ENCODE peak calls at places on chromosomes 7 and 10, in eight cellular contexts. F is transverse colon, L is K562, O is A549, Y is suprapubic skin, K is stomach, S is tibial nerve, J is GM12878. Q is an unnamed sample.

GRCh38 chr7:94907420-94908203 is at the start of gene PPP1R9A:
- DNase-seq in F (peak), L (no peak), O (peak), Y (no peak), K (peak), S (no peak), J (no peak), Q (peak)

GRCh38 chr7:118846977-118847376 is 622.5 kb downstream of the ANKRD7 start:
- DNase-seq in F (no peak), L (no peak), O (no peak), Y (no peak), K (no peak), S (no peak), J (no peak), Q (no peak)

GRCh38 chr10:98967601-98968000 is 268.1 kb downstream of the HPSE2 start:
- DNase-seq in F (no peak), L (no peak), O (no peak), Y (no peak), K (no peak), S (no peak), J (no peak), Q (no peak)

GRCh38 chr7:159020987-159021386 is 123.7 kb downstream of the VIPR2 start:
- DNase-seq in F (no peak), L (peak), O (no peak), Y (peak), K (no peak), S (no peak), J (no peak), Q (peak)

GRCh38 chr7:101804642-101805401 is 12.6 kb upstream of the CUX1 start:
- DNase-seq in F (peak), L (peak), O (peak), Y (no peak), K (peak), S (no peak), J (no peak), Q (no peak)

GRCh38 chr7:27167170-27167505 is 1.8 kb upstream of the HOXA9 start:
- DNase-seq in F (no peak), L (no peak), O (no peak), Y (no peak), K (no peak), S (no peak), J (no peak), Q (peak)

GRCh38 chr10:106310596-106310995 is 853.9 kb downstream of the SORCS1 start:
- DNase-seq in F (no peak), L (no peak), O (no peak), Y (no peak), K (no peak), S (no peak), J (no peak), Q (no peak)

GRCh38 chr7:82204694-82205093 is 238.9 kb downstream of the CACNA2D1 start:
- DNase-seq in F (no peak), L (no peak), O (no peak), Y (no peak), K (no peak), S (peak), J (no peak), Q (no peak)

GRCh38 chr10:5888843-5889623 is 660 bp downstream of the ANKRD16 start:
- DNase-seq in F (peak), L (peak), O (no peak), Y (peak), K (peak), S (no peak), J (no peak), Q (peak)

GRCh38 chr10:11295492-11295891 is 277.8 kb downstream of the CELF2 start:
- DNase-seq in F (no peak), L (no peak), O (no peak), Y (no peak), K (no peak), S (no peak), J (no peak), Q (no peak)

GRCh38 chr10:3978174-3978573 is 193.2 kb upstream of the KLF6 start:
- DNase-seq in F (no peak), L (no peak), O (no peak), Y (no peak), K (no peak), S (no peak), J (no peak), Q (no peak)

GRCh38 chr7:53984776-53985175 is 557.4 kb upstream of the VSTM2A start:
- DNase-seq in F (no peak), L (no peak), O (no peak), Y (no peak), K (no peak), S (no peak), J (no peak), Q (no peak)

GRCh38 chr7:132464740-132465139 is 111.5 kb downstream of the PLXNA4 start:
- DNase-seq in F (no peak), L (no peak), O (no peak), Y (no peak), K (no peak), S (no peak), J (no peak), Q (peak)

GRCh38 chr7:104252409-104253134 is 44.8 kb upstream of the ORC5 start:
- DNase-seq in F (no peak), L (peak), O (peak), Y (no peak), K (no peak), S (no peak), J (no peak), Q (no peak)

GRCh38 chr7:122651451-122651850 is 47.5 kb downstream of the RNF133 start:
- DNase-seq in F (no peak), L (no peak), O (no peak), Y (no peak), K (no peak), S (no peak), J (no peak), Q (no peak)

GRCh38 chr10:11336703-11337102 is 274.7 kb downstream of the USP6NL start:
- DNase-seq in F (no peak), L (no peak), O (no peak), Y (no peak), K (no peak), S (no peak), J (no peak), Q (no peak)

GRCh38 chr10:45657033-45657926 is 15.3 kb downstream of the ZFAND4 start:
- DNase-seq in F (no peak), L (no peak), O (no peak), Y (no peak), K (no peak), S (no peak), J (no peak), Q (no peak)

GRCh38 chr7:22587322-22587721 is 87.3 kb upstream of the STEAP1B start:
- DNase-seq in F (no peak), L (no peak), O (no peak), Y (no peak), K (no peak), S (no peak), J (no peak), Q (no peak)

GRCh38 chr10:95264227-95265051 is 26.4 kb downstream of the PDLIM1 start:
- DNase-seq in F (no peak), L (no peak), O (no peak), Y (no peak), K (no peak), S (no peak), J (no peak), Q (no peak)

GRCh38 chr10:70265032-70265689 is 18.6 kb downstream of the NPFFR1 start:
- DNase-seq in F (no peak), L (peak), O (no peak), Y (no peak), K (no peak), S (no peak), J (no peak), Q (no peak)

GRCh38 chr10:123996302-123996701 is 97.1 kb downstream of the CHST15 start:
- DNase-seq in F (no peak), L (no peak), O (no peak), Y (no peak), K (no peak), S (no peak), J (no peak), Q (no peak)

GRCh38 chr7:86598311-86598710 is 45.4 kb upstream of the GRM3 start:
- DNase-seq in F (no peak), L (no peak), O (no peak), Y (no peak), K (no peak), S (no peak), J (no peak), Q (no peak)

DNA sequence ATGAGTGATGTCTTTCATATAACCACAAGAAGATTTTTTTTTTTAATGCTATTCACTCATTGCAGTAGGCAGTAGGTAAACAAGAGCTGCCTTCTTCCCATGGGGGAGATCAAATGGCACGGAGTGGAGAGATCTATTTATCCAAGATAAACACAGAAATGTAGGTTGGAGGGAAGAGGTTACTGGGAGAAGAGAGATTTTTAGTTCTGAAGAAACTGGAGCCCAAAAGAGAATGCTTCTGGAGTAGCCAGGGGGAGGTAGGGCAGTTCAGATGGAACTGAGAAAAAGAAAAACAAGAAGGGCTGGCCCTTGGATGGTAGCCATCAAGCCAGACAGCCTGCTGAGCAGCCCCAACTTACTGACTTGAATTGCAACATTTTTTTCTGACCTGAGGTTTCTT is 270.1 kb upstream of the TPK1 start:
- DNase-seq in F (no peak), L (no peak), O (no peak), Y (no peak), K (no peak), S (peak), J (no peak), Q (no peak)
- TF ChIP-seq EP300 in F (no peak), L (no peak), O (no peak), Y (no peak), K (no peak), S (no peak), J (no peak), Q (no peak)

GRCh38 chr10:93062499-93063216 is 2.1 kb downstream of the CYP26C1 start:
- DNase-seq in F (no peak), L (no peak), O (no peak), Y (no peak), K (no peak), S (no peak), J (no peak), Q (no peak)
- TF ChIP-seq CTCF in F (peak), L (no peak), O (peak), Y (peak), K (no peak), S (peak), J (peak), Q (no peak)

GRCh38 chr10:62817120-62817762 is 1.1 kb upstream of the EGR2 start:
- DNase-seq in F (peak), L (peak), O (no peak), Y (no peak), K (no peak), S (peak), J (no peak), Q (peak)

GRCh38 chr10:62816179-62817119 is at the start of gene EGR2:
- DNase-seq in F (peak), L (peak), O (peak), Y (peak), K (peak), S (peak), J (peak), Q (peak)

GRCh38 chr10:62818426-62819011 is 2.4 kb upstream of the EGR2 start:
- DNase-seq in F (peak), L (peak), O (no peak), Y (no peak), K (no peak), S (no peak), J (no peak), Q (no peak)

GRCh38 chr10:62819521-62819920 is 3.4 kb upstream of the EGR2 start:
- DNase-seq in F (no peak), L (no peak), O (no peak), Y (no peak), K (no peak), S (no peak), J (no peak), Q (no peak)

GRCh38 chr10:62817763-62818425 is 1.7 kb upstream of the EGR2 start:
- DNase-seq in F (peak), L (peak), O (peak), Y (no peak), K (peak), S (peak), J (no peak), Q (peak)
- TF ChIP-seq EP300 in F (no peak), L (no peak), O (no peak), Y (no peak), K (no peak), S (peak), J (no peak), Q (no peak)

GRCh38 chr7:48009257-48009656 is 19.6 kb downstream of the SUN3 start:
- DNase-seq in F (no peak), L (no peak), O (no peak), Y (no peak), K (no peak), S (no peak), J (no peak), Q (no peak)
- TF ChIP-seq CTCF in F (no peak), L (no peak), O (no peak), Y (no peak), K (no peak), S (no peak), J (no peak), Q (no peak)

GRCh38 chr7:112550468-112551060 is 69.8 kb downstream of the LSMEM1 start:
- DNase-seq in F (no peak), L (peak), O (peak), Y (no peak), K (no peak), S (peak), J (peak), Q (no peak)
- TF ChIP-seq EP300 in F (no peak), L (peak), O (no peak), Y (no peak), K (no peak), S (no peak), J (no peak), Q (no peak)

GRCh38 chr7:137965942-137966624 is 35.8 kb downstream of the CREB3L2 start:
- DNase-seq in F (no peak), L (no peak), O (no peak), Y (no peak), K (no peak), S (no peak), J (no peak), Q (no peak)
- TF ChIP-seq CTCF in F (no peak), L (peak), O (no peak), Y (no peak), K (no peak), S (no peak), J (no peak), Q (no peak)